ENCODE peak calls at places on chromosomes 7 and 10, in four cellular contexts. H, T, P and X are unnamed samples.

GRCh38 chr7:155032978-155033377 is 30.1 kb upstream of the PAXIP1 start:
- DNase-seq in H (no peak), T (no peak), P (no peak), X (no peak)

GRCh38 chr7:35768346-35768745 is 32.5 kb upstream of the SEPTIN7 start:
- DNase-seq in H (no peak), T (no peak), P (no peak), X (no peak)

GRCh38 chr10:77458986-77459590 is 178.5 kb downstream of the KCNMA1 start:
- DNase-seq in H (no peak), T (no peak), P (no peak), X (no peak)

GRCh38 chr10:35041502-35041879 is 48.6 kb downstream of the CUL2 start:
- DNase-seq in H (no peak), T (no peak), P (no peak), X (no peak)

GRCh38 chr10:6530211-6530840 is 49.8 kb downstream of the PRKCQ start:
- DNase-seq in H (no peak), T (no peak), P (peak), X (no peak)

GRCh38 chr7:133853706-133854276 is 273.3 kb upstream of the LRGUK start:
- DNase-seq in H (no peak), T (no peak), P (no peak), X (no peak)

GRCh38 chr7:2042650-2043049 is 190.1 kb downstream of the MAD1L1 start:
- DNase-seq in H (peak), T (peak), P (no peak), X (no peak)

GRCh38 chr10:130357951-130358350 is 221.8 kb downstream of the GLRX3 start:
- DNase-seq in H (no peak), T (no peak), P (no peak), X (no peak)

GRCh38 chr10:98299341-98299740 is 31.3 kb upstream of the LOXL4 start:
- DNase-seq in H (no peak), T (no peak), P (no peak), X (no peak)

GRCh38 chr10:117967149-117967548 is 79.6 kb downstream of the RAB11FIP2 start:
- DNase-seq in H (no peak), T (no peak), P (no peak), X (no peak)

GRCh38 chr10:69201045-69201444 is 19.1 kb upstream of the HKDC1 start:
- DNase-seq in H (no peak), T (no peak), P (no peak), X (no peak)

GRCh38 chr10:3407208-3407607 is 234.6 kb upstream of the PITRM1 start:
- DNase-seq in H (no peak), T (no peak), P (no peak), X (no peak)

GRCh38 chr10:118971187-118971586 is 58.3 kb upstream of the NANOS1 start:
- DNase-seq in H (no peak), T (no peak), P (no peak), X (no peak)

GRCh38 chr10:71244638-71245419 is 32.5 kb downstream of the UNC5B start:
- DNase-seq in H (peak), T (no peak), P (no peak), X (no peak)

GRCh38 chr7:28458732-28459131 is 46.4 kb downstream of the CREB5 start:
- DNase-seq in H (no peak), T (no peak), P (no peak), X (no peak)

GRCh38 chr10:23793577-23793976 is 354.7 kb downstream of the OTUD1 start:
- DNase-seq in H (no peak), T (no peak), P (no peak), X (no peak)

GRCh38 chr10:69337312-69338132 is 59.2 kb downstream of the HK1 start:
- DNase-seq in H (peak), T (no peak), P (no peak), X (no peak)

GRCh38 chr10:95391164-95391563 is 100.4 kb upstream of the PDLIM1 start:
- DNase-seq in H (no peak), T (no peak), P (no peak), X (no peak)

GRCh38 chr10:95391570-95392249 is 100.9 kb upstream of the PDLIM1 start:
- DNase-seq in H (no peak), T (no peak), P (no peak), X (no peak)

GRCh38 chr10:95394161-95394880 is 103.5 kb upstream of the PDLIM1 start:
- DNase-seq in H (no peak), T (no peak), P (no peak), X (no peak)

GRCh38 chr10:95392711-95393164 is 101.9 kb upstream of the PDLIM1 start:
- DNase-seq in H (no peak), T (no peak), P (no peak), X (no peak)

GRCh38 chr10:95392250-95392584 is 101.4 kb upstream of the PDLIM1 start:
- DNase-seq in H (no peak), T (no peak), P (no peak), X (no peak)
- TF ChIP-seq CTCF in H (no peak), T (no peak), P (no peak), X (no peak)

DNA sequence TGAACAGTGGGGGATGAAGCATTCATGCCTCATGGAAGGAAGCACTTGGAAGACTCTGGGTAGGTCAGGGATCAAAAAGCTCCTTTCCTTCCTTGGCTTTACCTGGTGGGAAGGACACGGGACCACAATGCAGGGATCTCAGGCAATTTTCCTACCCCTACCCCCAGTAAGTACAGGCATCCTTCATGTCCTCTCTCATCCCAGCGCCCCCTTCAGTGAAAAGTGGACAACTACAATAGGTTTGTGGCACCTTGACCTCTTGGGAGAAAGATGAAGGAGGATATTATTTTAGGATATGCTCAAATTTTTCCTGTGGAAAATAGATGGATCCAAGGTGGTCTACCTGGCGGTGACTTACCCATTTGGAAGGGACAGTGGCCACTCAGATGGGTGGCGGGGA is 16.5 kb downstream of the AFAP1L2 start:
- DNase-seq in H (no peak), T (no peak), P (no peak), X (no peak)
- TF ChIP-seq CTCF in H (no peak), T (peak), P (no peak), X (no peak)

GRCh38 chr7:79502151-79502550 is 48.7 kb upstream of the MAGI2 start:
- DNase-seq in H (no peak), T (no peak), P (no peak), X (no peak)

GRCh38 chr7:79506481-79506880 is 53.0 kb upstream of the MAGI2 start:
- DNase-seq in H (no peak), T (no peak), P (no peak), X (no peak)

GRCh38 chr7:79507161-79507560 is 53.7 kb upstream of the MAGI2 start:
- DNase-seq in H (no peak), T (no peak), P (no peak), X (no peak)

DNA sequence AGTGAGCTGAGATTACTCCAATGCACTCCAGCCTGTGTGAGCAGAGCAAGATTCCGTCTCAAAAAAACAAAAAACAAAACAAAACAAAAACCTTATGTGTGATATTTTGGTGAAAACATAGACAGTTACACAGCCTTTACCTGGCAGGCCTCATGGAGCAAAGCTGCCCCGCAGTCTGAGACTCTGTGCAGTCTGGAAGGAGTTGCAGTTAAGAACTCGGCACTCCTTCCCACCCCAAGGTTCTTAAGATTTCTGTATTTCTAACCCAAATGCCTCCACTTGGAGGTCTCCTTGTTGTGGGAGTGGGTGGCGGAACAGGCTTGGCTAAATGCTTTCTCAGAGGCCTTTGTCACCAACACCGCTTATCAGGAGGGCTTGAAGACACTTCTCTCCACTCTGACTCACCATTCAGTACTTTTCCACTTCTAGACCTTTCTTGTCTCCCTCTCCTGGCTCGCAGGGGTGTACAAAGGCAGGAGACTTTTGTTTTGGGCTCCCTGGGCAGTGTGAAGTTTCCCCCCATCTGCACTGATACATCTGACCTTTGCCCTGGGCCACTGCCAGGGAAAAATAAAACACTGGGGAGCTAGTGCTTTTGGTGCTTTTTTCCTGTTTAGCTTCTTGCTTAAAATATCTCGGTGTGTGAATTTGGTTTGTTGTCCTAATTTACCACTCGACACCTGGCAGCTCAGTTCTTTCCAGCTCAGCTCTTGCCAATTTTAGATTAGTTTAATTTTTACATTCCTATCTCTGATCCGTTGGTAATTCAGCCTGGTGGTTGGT is 51.3 kb upstream of the MAGI2 start:
- DNase-seq in H (no peak), T (no peak), P (no peak), X (no peak)
- TF ChIP-seq CTCF in H (no peak), T (no peak), P (no peak), X (no peak)

DNA sequence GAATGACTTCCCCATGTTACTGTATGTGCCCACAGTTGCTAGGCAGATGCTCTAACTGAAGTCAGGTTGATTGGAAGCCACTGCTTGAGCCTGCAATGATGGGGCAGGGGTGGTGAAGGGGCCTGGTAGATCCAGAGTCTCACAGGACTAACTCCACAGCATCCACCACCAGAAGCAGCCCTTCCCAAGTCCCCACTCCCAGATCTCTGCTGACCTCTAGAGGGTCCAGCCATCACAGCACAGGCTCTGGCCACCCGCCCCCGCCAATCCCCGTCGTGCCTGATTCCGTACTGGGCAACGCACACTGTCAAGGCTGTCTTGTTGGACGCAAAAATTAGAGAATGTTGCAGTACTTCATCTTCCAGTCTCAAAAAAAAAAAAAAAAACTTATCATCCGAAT is 136.8 kb upstream of the PDE1C start:
- DNase-seq in H (peak), T (no peak), P (no peak), X (peak)
- TF ChIP-seq CTCF in H (peak), T (no peak), P (no peak), X (peak)

GRCh38 chr7:132654150-132654549 is 77.9 kb upstream of the PLXNA4 start:
- DNase-seq in H (no peak), T (no peak), P (no peak), X (no peak)
- TF ChIP-seq CTCF in H (peak), T (no peak), P (no peak), X (peak)

DNA sequence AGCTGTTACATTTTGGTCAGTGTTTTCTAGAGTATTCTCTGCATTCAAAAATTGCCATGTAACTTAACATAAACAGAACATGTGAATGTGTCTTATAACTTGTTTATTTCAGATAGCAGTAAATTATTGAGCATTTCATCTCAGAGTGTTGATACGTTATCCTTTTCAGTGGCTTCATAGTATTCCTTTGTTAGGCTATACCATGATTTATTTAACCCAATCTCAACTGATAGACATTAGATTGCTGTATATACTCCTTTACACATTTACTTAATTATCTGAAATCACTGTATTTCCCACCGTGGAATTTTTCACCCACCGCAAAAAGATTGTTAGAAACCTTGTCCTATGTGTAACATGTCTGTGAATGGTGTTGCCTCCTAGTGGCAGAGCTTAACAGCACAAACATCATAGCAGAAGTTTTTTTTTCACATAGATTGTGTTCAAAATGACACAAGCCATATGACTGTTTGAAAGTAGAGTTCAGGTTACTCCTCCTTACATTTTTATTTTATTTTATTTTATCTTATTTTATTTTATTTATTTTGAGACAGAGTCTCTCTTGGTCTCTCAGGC is 21.4 kb downstream of the SLF2 start:
- DNase-seq in H (no peak), T (no peak), P (no peak), X (no peak)
- TF ChIP-seq CTCF in H (peak), T (no peak), P (peak), X (peak)

GRCh38 chr10:112687647-112688046 is 240.6 kb downstream of the VTI1A start:
- DNase-seq in H (no peak), T (no peak), P (no peak), X (no peak)

GRCh38 chr10:112689327-112689726 is 242.3 kb downstream of the VTI1A start:
- DNase-seq in H (peak), T (no peak), P (no peak), X (peak)
- TF ChIP-seq CTCF in H (peak), T (peak), P (no peak), X (peak)